ENCODE peak calls at places on chromosomes 12 and 14, in four cellular contexts. One of them, this sample, is unnamed.

GRCh38 chr14:104290756-104291122 is 152.4 kb downstream of the KIF26A start:
- DNase-seq in mammary epithelial cell: no peak
- DNase-seq in naive B cell: no peak
- DNase-seq in CD4-positive, alpha-beta T cell: no peak
- DNase-seq in this sample: no peak

GRCh38 chr14:101367421-101368261 is 193.7 kb upstream of the DIO3 start:
- DNase-seq in naive B cell: no peak
- DNase-seq in mammary epithelial cell: no peak
- DNase-seq in CD4-positive, alpha-beta T cell: no peak
- DNase-seq in this sample: no peak

GRCh38 chr12:116304621-116305020 is 27.1 kb upstream of the MED13L start:
- DNase-seq in naive B cell: no peak
- DNase-seq in mammary epithelial cell: no peak
- DNase-seq in CD4-positive, alpha-beta T cell: no peak
- DNase-seq in this sample: no peak

GRCh38 chr14:36363704-36364103 is 43.3 kb upstream of the MBIP start:
- DNase-seq in CD4-positive, alpha-beta T cell: no peak
- DNase-seq in mammary epithelial cell: no peak
- DNase-seq in naive B cell: no peak
- DNase-seq in this sample: no peak

GRCh38 chr12:100128509-100128908 is 14.2 kb downstream of the BLTP3B start:
- DNase-seq in naive B cell: no peak
- DNase-seq in mammary epithelial cell: peak; percentile 65
- DNase-seq in CD4-positive, alpha-beta T cell: no peak
- DNase-seq in this sample: peak; percentile 51

GRCh38 chr14:42149609-42150261 is 543.1 kb downstream of the LRFN5 start:
- DNase-seq in naive B cell: no peak
- DNase-seq in CD4-positive, alpha-beta T cell: no peak
- DNase-seq in mammary epithelial cell: no peak
- DNase-seq in this sample: no peak

GRCh38 chr12:50506753-50507473 is 2.1 kb downstream of the DIP2B start:
- DNase-seq in naive B cell: no peak
- DNase-seq in mammary epithelial cell: no peak
- DNase-seq in CD4-positive, alpha-beta T cell: no peak
- DNase-seq in this sample: no peak

GRCh38 chr12:212799-213526 is 994 bp downstream of the SLC6A12 start:
- DNase-seq in CD4-positive, alpha-beta T cell: no peak
- DNase-seq in mammary epithelial cell: no peak
- DNase-seq in naive B cell: no peak
- DNase-seq in this sample: no peak

GRCh38 chr14:77355811-77356210 is 21.1 kb downstream of the TMED8 start:
- DNase-seq in CD4-positive, alpha-beta T cell: no peak
- DNase-seq in mammary epithelial cell: peak; percentile 35
- DNase-seq in naive B cell: no peak
- DNase-seq in this sample: no peak

GRCh38 chr14:105885561-105886320 is 359.4 kb downstream of the TMEM121 start:
- DNase-seq in naive B cell: no peak
- DNase-seq in CD4-positive, alpha-beta T cell: no peak
- DNase-seq in mammary epithelial cell: no peak
- DNase-seq in this sample: no peak

GRCh38 chr12:100779191-100779590 is 15.4 kb upstream of the ANO4 start:
- DNase-seq in naive B cell: no peak
- DNase-seq in mammary epithelial cell: no peak
- DNase-seq in CD4-positive, alpha-beta T cell: no peak
- DNase-seq in this sample: no peak

GRCh38 chr14:74141703-74142102 is 56.9 kb downstream of the LIN52 start:
- DNase-seq in naive B cell: no peak
- DNase-seq in mammary epithelial cell: no peak
- DNase-seq in CD4-positive, alpha-beta T cell: no peak
- DNase-seq in this sample: no peak

GRCh38 chr12:29282452-29282851 is 98.5 kb downstream of the ERGIC2 start:
- DNase-seq in naive B cell: no peak
- DNase-seq in CD4-positive, alpha-beta T cell: no peak
- DNase-seq in mammary epithelial cell: no peak
- DNase-seq in this sample: no peak

GRCh38 chr12:34595749-34596733 is 573.7 kb downstream of the ALG10 start:
- DNase-seq in CD4-positive, alpha-beta T cell: no peak
- DNase-seq in naive B cell: no peak
- DNase-seq in mammary epithelial cell: no peak
- DNase-seq in this sample: no peak

GRCh38 chr12:77406131-77406905 is 340.9 kb upstream of the E2F7 start:
- DNase-seq in naive B cell: no peak
- DNase-seq in CD4-positive, alpha-beta T cell: no peak
- DNase-seq in mammary epithelial cell: no peak
- DNase-seq in this sample: no peak

GRCh38 chr12:69875416-69875815 is 50.4 kb downstream of the MYRFL start:
- DNase-seq in CD4-positive, alpha-beta T cell: no peak
- DNase-seq in mammary epithelial cell: no peak
- DNase-seq in naive B cell: no peak
- DNase-seq in this sample: no peak

GRCh38 chr12:19597304-19598066 is 158.2 kb downstream of the AEBP2 start:
- DNase-seq in mammary epithelial cell: no peak
- DNase-seq in CD4-positive, alpha-beta T cell: no peak
- DNase-seq in naive B cell: no peak
- DNase-seq in this sample: no peak

GRCh38 chr14:23121401-23121800 is 2.3 kb upstream of the CEBPE start:
- DNase-seq in mammary epithelial cell: no peak
- DNase-seq in naive B cell: peak; percentile 31
- DNase-seq in CD4-positive, alpha-beta T cell: no peak
- DNase-seq in this sample: peak; percentile 67

This sample was measured in MG63.